ENCODE peak calls at places on chromosomes 3 and 15, in nine cellular contexts. D, I, K, L, F, Y, C, V and P are unnamed samples.
A peak's percentile ranks its signal among the peaks of the same experiment; 100 is the strongest.

GRCh38 chr15:89824607-89824867 is 9.9 kb upstream of the ANPEP start:
- DNase-seq in D (no peak), I (no peak), K (no peak), L (no peak), F (no peak), Y (no peak), C (no peak), V (no peak), P (no peak)

GRCh38 chr3:57518276-57518914 is 25.7 kb downstream of the DNAH12 start:
- DNase-seq in D (no peak), I (no peak), K (no peak), L (no peak), F (peak; percentile 13), Y (no peak), C (peak; percentile 72), V (no peak), P (no peak)

GRCh38 chr15:32704343-32705076 is 13.3 kb upstream of the GREM1 start:
- DNase-seq in D (no peak), I (no peak), K (no peak), L (no peak), F (no peak), Y (peak; percentile 45), C (no peak), V (no peak), P (no peak)

GRCh38 chr3:142000341-142000870 is 124.0 kb downstream of the ATP1B3 start:
- DNase-seq in D (no peak), I (no peak), K (no peak), L (no peak), F (no peak), Y (no peak), C (no peak), V (no peak), P (no peak)

GRCh38 chr3:120555661-120556509 is 40.3 kb upstream of the NDUFB4 start:
- DNase-seq in D (no peak), I (no peak), K (no peak), L (no peak), F (no peak), Y (no peak), C (no peak), V (no peak), P (no peak)

GRCh38 chr3:166367947-166368533 is 530.8 kb upstream of the BCHE start:
- DNase-seq in D (no peak), I (no peak), K (no peak), L (no peak), F (no peak), Y (no peak), C (no peak), V (no peak), P (no peak)

GRCh38 chr3:51311055-51311454 is 74.0 kb upstream of the MANF start:
- DNase-seq in D (no peak), I (no peak), K (no peak), L (no peak), F (peak; percentile 24), Y (peak; percentile 46), C (no peak), V (no peak), P (no peak)

GRCh38 chr3:39361252-39361927 is 21.8 kb upstream of the SLC25A38 start:
- DNase-seq in D (no peak), I (no peak), K (no peak), L (peak; percentile 53), F (no peak), Y (no peak), C (no peak), V (no peak), P (no peak)

GRCh38 chr3:112004664-112005063 is 5.9 kb downstream of the TAGLN3 start:
- DNase-seq in D (no peak), I (no peak), K (no peak), L (no peak), F (no peak), Y (no peak), C (no peak), V (no peak), P (no peak)

GRCh38 chr3:131454501-131454900 is 48.3 kb downstream of the MRPL3 start:
- DNase-seq in D (no peak), I (peak; percentile 37), K (no peak), L (no peak), F (no peak), Y (peak; percentile 13), C (peak; percentile 2), V (no peak), P (peak; percentile 16)

GRCh38 chr15:63434567-63435219 is 53.0 kb upstream of the CA12 start:
- DNase-seq in D (no peak), I (no peak), K (no peak), L (no peak), F (no peak), Y (no peak), C (no peak), V (no peak), P (no peak)

GRCh38 chr3:52232279-52233107 is 6.5 kb downstream of the TWF2 start:
- DNase-seq in D (no peak), I (no peak), K (no peak), L (no peak), F (no peak), Y (no peak), C (no peak), V (no peak), P (no peak)

GRCh38 chr3:126126292-126126691 is 42.4 kb upstream of the SLC41A3 start:
- DNase-seq in D (no peak), I (no peak), K (peak; percentile 26), L (no peak), F (no peak), Y (no peak), C (no peak), V (no peak), P (no peak)

GRCh38 chr15:25971053-25971452 is 107.9 kb upstream of the ATP10A start:
- DNase-seq in D (no peak), I (no peak), K (no peak), L (no peak), F (no peak), Y (peak; percentile 53), C (no peak), V (no peak), P (no peak)